ENCODE peak calls at places on chromosomes 7 and 10, in eight cellular contexts. M, I, X, B, Y, S, C and A are unnamed samples.
A peak's percentile ranks its signal among the peaks of the same experiment; 100 is the strongest.

GRCh38 chr10:49178489-49179471 is 9.4 kb downstream of the TMEM273 start:
- DNase-seq in M (no peak), I (no peak), X (no peak), B (no peak), Y (no peak), S (no peak), C (no peak), A (peak; percentile 52)

GRCh38 chr10:14648042-14648765 is 126.5 kb downstream of the FAM107B start:
- DNase-seq in M (peak; percentile 18), I (peak; percentile 62), X (peak; percentile 74), B (peak; percentile 61), Y (peak; percentile 74), S (peak; percentile 64), C (peak; percentile 83), A (peak; percentile 86)

GRCh38 chr7:79709574-79710409 is 256.3 kb upstream of the MAGI2 start:
- DNase-seq in M (no peak), I (no peak), X (peak; percentile 58), B (no peak), Y (no peak), S (no peak), C (no peak), A (no peak)

GRCh38 chr10:100485336-100485735 is 22.5 kb downstream of the WNT8B start:
- DNase-seq in M (no peak), I (peak; percentile 43), X (no peak), B (no peak), Y (no peak), S (no peak), C (no peak), A (no peak)

GRCh38 chr10:35448687-35449662 is 112.7 kb downstream of the CCNY start:
- DNase-seq in M (no peak), I (no peak), X (no peak), B (no peak), Y (no peak), S (no peak), C (peak; percentile 58), A (no peak)

GRCh38 chr7:2461268-2462026 is 14.8 kb downstream of the GRIFIN start:
- DNase-seq in M (no peak), I (no peak), X (no peak), B (no peak), Y (no peak), S (no peak), C (no peak), A (no peak)

GRCh38 chr7:27242580-27243339 is at the start of gene EVX1:
- DNase-seq in M (no peak), I (peak; percentile 62), X (peak; percentile 69), B (no peak), Y (no peak), S (no peak), C (no peak), A (no peak)

GRCh38 chr10:43060291-43060690 is 16.6 kb upstream of the RET start:
- DNase-seq in M (no peak), I (no peak), X (no peak), B (peak; percentile 32), Y (no peak), S (no peak), C (no peak), A (no peak)

GRCh38 chr7:140242057-140243031 is 65.6 kb upstream of the KDM7A start:
- DNase-seq in M (no peak), I (no peak), X (no peak), B (no peak), Y (no peak), S (no peak), C (peak; percentile 39), A (no peak)

GRCh38 chr10:14010083-14010551 is 320.6 kb downstream of the FRMD4A start:
- DNase-seq in M (no peak), I (peak; percentile 38), X (no peak), B (no peak), Y (no peak), S (no peak), C (peak; percentile 32), A (no peak)

GRCh38 chr10:35532141-35532540 is 73.0 kb upstream of the GJD4 start:
- DNase-seq in M (no peak), I (no peak), X (no peak), B (no peak), Y (no peak), S (no peak), C (no peak), A (no peak)

GRCh38 chr10:77531441-77532001 is 106.1 kb downstream of the KCNMA1 start:
- DNase-seq in M (peak; percentile 93), I (no peak), X (no peak), B (peak; percentile 84), Y (peak; percentile 73), S (no peak), C (no peak), A (no peak)

GRCh38 chr10:58220769-58221448 is 46.8 kb downstream of the IPMK start:
- DNase-seq in M (no peak), I (no peak), X (no peak), B (no peak), Y (no peak), S (no peak), C (no peak), A (no peak)

GRCh38 chr7:54960517-54960916 is 58.3 kb upstream of the EGFR start:
- DNase-seq in M (peak; percentile 96), I (no peak), X (no peak), B (no peak), Y (no peak), S (no peak), C (no peak), A (no peak)

GRCh38 chr7:23473848-23474097 is 3.5 kb upstream of the IGF2BP3 start:
- DNase-seq in M (no peak), I (peak; percentile 65), X (peak; percentile 77), B (no peak), Y (peak; percentile 83), S (no peak), C (no peak), A (no peak)

GRCh38 chr7:64574481-64575159 is 11.7 kb upstream of the ZNF680 start:
- DNase-seq in M (no peak), I (peak; percentile 81), X (peak; percentile 87), B (no peak), Y (no peak), S (no peak), C (peak; percentile 48), A (no peak)

GRCh38 chr10:77675347-77675746 is 37.7 kb upstream of the KCNMA1 start:
- DNase-seq in M (no peak), I (no peak), X (no peak), B (no peak), Y (no peak), S (no peak), C (no peak), A (no peak)

GRCh38 chr7:100602889-100603696 is 930 bp downstream of the PCOLCE start:
- DNase-seq in M (no peak), I (peak; percentile 94), X (no peak), B (peak; percentile 87), Y (no peak), S (no peak), C (peak; percentile 80), A (no peak)

GRCh38 chr10:70031215-70031614 is 21.4 kb upstream of the MACROH2A2 start:
- DNase-seq in M (no peak), I (no peak), X (no peak), B (no peak), Y (no peak), S (no peak), C (no peak), A (no peak)

GRCh38 chr7:41760293-41760692 is 57.4 kb upstream of the INHBA start:
- DNase-seq in M (no peak), I (no peak), X (no peak), B (no peak), Y (no peak), S (no peak), C (no peak), A (no peak)

GRCh38 chr10:104406715-104407517 is 53.3 kb downstream of the CFAP58 start:
- DNase-seq in M (no peak), I (peak; percentile 68), X (no peak), B (no peak), Y (peak; percentile 68), S (no peak), C (no peak), A (no peak)

GRCh38 chr7:82057476-82057875 is 287.6 kb upstream of the HGF start:
- DNase-seq in M (no peak), I (no peak), X (no peak), B (no peak), Y (no peak), S (no peak), C (no peak), A (no peak)

GRCh38 chr7:1201916-1202315 is 30.8 kb upstream of the UNCX start:
- DNase-seq in M (no peak), I (no peak), X (no peak), B (no peak), Y (no peak), S (no peak), C (no peak), A (no peak)

GRCh38 chr10:84214612-84215235 is 10.6 kb downstream of the LRIT2 start:
- DNase-seq in M (no peak), I (peak; percentile 84), X (no peak), B (no peak), Y (peak; percentile 70), S (peak; percentile 43), C (no peak), A (no peak)

GRCh38 chr10:132133449-132134291 is 53.1 kb upstream of the DPYSL4 start:
- DNase-seq in M (no peak), I (no peak), X (no peak), B (peak; percentile 37), Y (no peak), S (no peak), C (no peak), A (no peak)

GRCh38 chr7:143015102-143015501 is 11.8 kb downstream of the OR9A2 start:
- DNase-seq in M (no peak), I (no peak), X (no peak), B (no peak), Y (peak; percentile 92), S (no peak), C (no peak), A (no peak)

GRCh38 chr7:99843808-99844207 is 16.0 kb downstream of the CYP3A43 start:
- DNase-seq in M (no peak), I (no peak), X (no peak), B (no peak), Y (no peak), S (no peak), C (no peak), A (no peak)

GRCh38 chr7:131896189-131896855 is 339.9 kb upstream of the PODXL start:
- DNase-seq in M (no peak), I (peak; percentile 50), X (peak; percentile 41), B (no peak), Y (no peak), S (no peak), C (no peak), A (no peak)

GRCh38 chr10:107409517-107409916 is 245.0 kb upstream of the SORCS1 start:
- DNase-seq in M (no peak), I (peak; percentile 61), X (no peak), B (no peak), Y (no peak), S (no peak), C (no peak), A (no peak)

GRCh38 chr7:30148951-30149459 is 14.2 kb downstream of the MTURN start:
- DNase-seq in M (no peak), I (peak; percentile 27), X (no peak), B (no peak), Y (peak; percentile 59), S (peak; percentile 22), C (no peak), A (peak; percentile 77)

GRCh38 chr7:95609277-95609971 is 13.1 kb upstream of the PDK4 start:
- DNase-seq in M (no peak), I (no peak), X (peak; percentile 62), B (no peak), Y (no peak), S (no peak), C (peak; percentile 53), A (no peak)